ENCODE peak calls at places on chromosomes 6 and 20, in eight cellular contexts. N, D, X, A, Q, I, R and P are unnamed samples.

GRCh38 chr20:22438346-22438745 is 146.0 kb downstream of the FOXA2 start:
- DNase-seq in N (no peak), D (no peak), X (no peak), A (no peak), Q (no peak), I (no peak), R (no peak), P (no peak)

GRCh38 chr6:148999921-149000589 is 253.2 kb downstream of the UST start:
- DNase-seq in N (no peak), D (no peak), X (peak), A (no peak), Q (peak), I (no peak), R (no peak), P (no peak)

GRCh38 chr20:61918548-61918947 is 147.1 kb downstream of the TAF4 start:
- DNase-seq in N (no peak), D (no peak), X (no peak), A (no peak), Q (no peak), I (no peak), R (no peak), P (no peak)

GRCh38 chr6:6751615-6752014 is 163.1 kb downstream of the LY86 start:
- DNase-seq in N (no peak), D (no peak), X (no peak), A (no peak), Q (no peak), I (no peak), R (no peak), P (no peak)

GRCh38 chr20:35171753-35172433 is at the start of gene PROCR:
- DNase-seq in N (peak), D (no peak), X (peak), A (no peak), Q (peak), I (no peak), R (peak), P (peak)

GRCh38 chr20:13245250-13245723 is 24.2 kb downstream of the ISM1 start:
- DNase-seq in N (no peak), D (no peak), X (no peak), A (no peak), Q (no peak), I (no peak), R (no peak), P (no peak)

GRCh38 chr6:109916759-109917158 is 61.4 kb upstream of the GPR6 start:
- DNase-seq in N (no peak), D (no peak), X (no peak), A (no peak), Q (no peak), I (no peak), R (no peak), P (no peak)

GRCh38 chr20:61560361-61560853 is 308.3 kb downstream of the CDH4 start:
- DNase-seq in N (no peak), D (no peak), X (no peak), A (no peak), Q (peak), I (no peak), R (no peak), P (no peak)

GRCh38 chr20:24546232-24546892 is 76.9 kb downstream of the SYNDIG1 start:
- DNase-seq in N (no peak), D (no peak), X (no peak), A (no peak), Q (no peak), I (no peak), R (no peak), P (no peak)

GRCh38 chr20:53949319-53949839 is 121.0 kb downstream of the BCAS1 start:
- DNase-seq in N (peak), D (no peak), X (peak), A (no peak), Q (peak), I (no peak), R (peak), P (no peak)

GRCh38 chr6:158337332-158337731 is 25.1 kb downstream of the TULP4 start:
- DNase-seq in N (no peak), D (no peak), X (no peak), A (no peak), Q (no peak), I (no peak), R (no peak), P (no peak)

GRCh38 chr6:168736039-168736438 is 295.1 kb downstream of the SMOC2 start:
- DNase-seq in N (no peak), D (no peak), X (no peak), A (no peak), Q (no peak), I (no peak), R (no peak), P (no peak)

GRCh38 chr20:39289831-39290230 is 327.7 kb downstream of the DHX35 start:
- DNase-seq in N (no peak), D (no peak), X (no peak), A (no peak), Q (no peak), I (no peak), R (no peak), P (no peak)